ENCODE peak calls at places on chromosomes 13 and 19, in seven cellular contexts. One of them, this sample, is unnamed. For H3K9me3, the result is how much of the 10 kb centered on the place peaks cover.

GRCh38 chr19:13057147-13057572 is 45.5 kb downstream of the LYL1 start:
- DNase-seq in SK-N-SH: no peak
- DNase-seq in PC-9: no peak
- DNase-seq in HCT116: no peak
- DNase-seq in transverse colon: no peak
- DNase-seq in stomach: peak
- DNase-seq in right cardiac atrium: peak
- DNase-seq in this sample: no peak

GRCh38 chr13:98869408-98870090 is 108.3 kb downstream of the DOCK9 start:
- DNase-seq in SK-N-SH: no peak
- DNase-seq in PC-9: no peak
- DNase-seq in HCT116: no peak
- DNase-seq in transverse colon: no peak
- DNase-seq in stomach: peak
- DNase-seq in right cardiac atrium: peak
- DNase-seq in this sample: no peak

GRCh38 chr19:993831-994393 is 6.3 kb upstream of the GRIN3B start:
- DNase-seq in SK-N-SH: no peak
- DNase-seq in PC-9: no peak
- DNase-seq in HCT116: no peak
- DNase-seq in transverse colon: no peak
- DNase-seq in stomach: no peak
- DNase-seq in right cardiac atrium: peak
- DNase-seq in this sample: no peak

GRCh38 chr13:34748078-34748477 is 194.0 kb upstream of the NBEA start:
- DNase-seq in SK-N-SH: no peak
- DNase-seq in PC-9: no peak
- DNase-seq in HCT116: no peak
- DNase-seq in transverse colon: peak
- DNase-seq in stomach: no peak
- DNase-seq in right cardiac atrium: peak
- DNase-seq in this sample: no peak

GRCh38 chr19:29040291-29040690 is 172.7 kb downstream of the UQCRFS1 start:
- DNase-seq in SK-N-SH: no peak
- DNase-seq in PC-9: no peak
- DNase-seq in HCT116: no peak
- DNase-seq in transverse colon: no peak
- DNase-seq in stomach: no peak
- DNase-seq in right cardiac atrium: peak
- DNase-seq in this sample: no peak

GRCh38 chr13:97359181-97360057 is 74.5 kb upstream of the RAP2A start:
- DNase-seq in SK-N-SH: peak
- DNase-seq in PC-9: peak
- DNase-seq in HCT116: peak
- DNase-seq in transverse colon: peak
- DNase-seq in stomach: peak
- DNase-seq in right cardiac atrium: no peak
- DNase-seq in this sample: peak

GRCh38 chr13:105107781-105108180 is 1427.7 kb downstream of the EFNB2 start:
- DNase-seq in SK-N-SH: no peak
- DNase-seq in PC-9: no peak
- DNase-seq in HCT116: no peak
- DNase-seq in transverse colon: no peak
- DNase-seq in stomach: no peak
- DNase-seq in right cardiac atrium: no peak
- DNase-seq in this sample: no peak

GRCh38 chr13:51317262-51317661 is 22.2 kb upstream of the SERPINE3 start:
- DNase-seq in SK-N-SH: no peak
- DNase-seq in PC-9: no peak
- DNase-seq in HCT116: no peak
- DNase-seq in transverse colon: no peak
- DNase-seq in stomach: no peak
- DNase-seq in right cardiac atrium: no peak
- DNase-seq in this sample: no peak

GRCh38 chr13:51643114-51643881 is 59.0 kb downstream of the WDFY2 start:
- DNase-seq in SK-N-SH: no peak
- DNase-seq in PC-9: peak
- DNase-seq in HCT116: no peak
- DNase-seq in transverse colon: no peak
- DNase-seq in stomach: no peak
- DNase-seq in right cardiac atrium: no peak
- DNase-seq in this sample: no peak

GRCh38 chr13:93298741-93299140 is 72.1 kb downstream of the GPC6 start:
- DNase-seq in SK-N-SH: no peak
- DNase-seq in PC-9: no peak
- DNase-seq in HCT116: no peak
- DNase-seq in transverse colon: no peak
- DNase-seq in stomach: no peak
- DNase-seq in right cardiac atrium: no peak
- DNase-seq in this sample: no peak

GRCh38 chr19:38467541-38468525 is 34.3 kb downstream of the RYR1 start:
- DNase-seq in SK-N-SH: no peak
- DNase-seq in PC-9: no peak
- DNase-seq in HCT116: no peak
- DNase-seq in transverse colon: no peak
- DNase-seq in stomach: no peak
- DNase-seq in right cardiac atrium: no peak
- DNase-seq in this sample: no peak

GRCh38 chr13:20489185-20489820 is 36.4 kb downstream of the CRYL1 start:
- DNase-seq in SK-N-SH: no peak
- DNase-seq in PC-9: peak
- DNase-seq in HCT116: peak
- DNase-seq in transverse colon: peak
- DNase-seq in stomach: peak
- DNase-seq in right cardiac atrium: no peak
- DNase-seq in this sample: no peak

GRCh38 chr13:94033830-94034642 is 445.4 kb downstream of the DCT start:
- DNase-seq in SK-N-SH: no peak
- DNase-seq in PC-9: no peak
- DNase-seq in HCT116: no peak
- DNase-seq in transverse colon: no peak
- DNase-seq in stomach: no peak
- DNase-seq in right cardiac atrium: no peak
- DNase-seq in this sample: no peak

GRCh38 chr13:99041788-99042187 is 63.9 kb upstream of the DOCK9 start:
- DNase-seq in SK-N-SH: no peak
- DNase-seq in PC-9: no peak
- DNase-seq in HCT116: no peak
- DNase-seq in transverse colon: no peak
- DNase-seq in stomach: no peak
- DNase-seq in right cardiac atrium: no peak
- DNase-seq in this sample: no peak

GRCh38 chr13:25575562-25575961 is 203.8 kb downstream of the ATP8A2 start:
- DNase-seq in SK-N-SH: no peak
- DNase-seq in PC-9: no peak
- DNase-seq in HCT116: no peak
- DNase-seq in transverse colon: no peak
- DNase-seq in stomach: no peak
- DNase-seq in right cardiac atrium: no peak
- DNase-seq in this sample: no peak

GRCh38 chr19:55647732-55648656 is at the start of gene CCDC106:
- DNase-seq in SK-N-SH: peak
- DNase-seq in PC-9: peak
- DNase-seq in HCT116: no peak
- DNase-seq in transverse colon: peak
- DNase-seq in stomach: peak
- DNase-seq in right cardiac atrium: peak
- DNase-seq in this sample: no peak

GRCh38 chr13:26220575-26220974 is 1.5 kb downstream of the RNF6 start:
- DNase-seq in SK-N-SH: no peak
- DNase-seq in PC-9: peak
- DNase-seq in HCT116: no peak
- DNase-seq in transverse colon: no peak
- DNase-seq in stomach: no peak
- DNase-seq in right cardiac atrium: no peak
- DNase-seq in this sample: no peak

GRCh38 chr13:58630794-58631193 is 999.2 kb downstream of the PCDH17 start:
- DNase-seq in SK-N-SH: no peak
- DNase-seq in PC-9: no peak
- DNase-seq in HCT116: no peak
- DNase-seq in transverse colon: no peak
- DNase-seq in stomach: no peak
- DNase-seq in right cardiac atrium: no peak
- DNase-seq in this sample: no peak

GRCh38 chr13:26024558-26024957 is 27.3 kb downstream of the SHISA2 start:
- DNase-seq in SK-N-SH: no peak
- DNase-seq in PC-9: no peak
- DNase-seq in HCT116: no peak
- DNase-seq in transverse colon: no peak
- DNase-seq in stomach: peak
- DNase-seq in right cardiac atrium: peak
- DNase-seq in this sample: no peak

GRCh38 chr13:35675651-35676050 is 199.2 kb upstream of the MAB21L1 start:
- DNase-seq in SK-N-SH: no peak
- DNase-seq in PC-9: no peak
- DNase-seq in HCT116: no peak
- DNase-seq in transverse colon: no peak
- DNase-seq in stomach: no peak
- DNase-seq in right cardiac atrium: no peak
- DNase-seq in this sample: no peak

GRCh38 chr13:74770361-74770760 is 636.2 kb upstream of the KLF12 start:
- DNase-seq in SK-N-SH: no peak
- DNase-seq in PC-9: no peak
- DNase-seq in HCT116: no peak
- DNase-seq in transverse colon: no peak
- DNase-seq in stomach: no peak
- DNase-seq in right cardiac atrium: no peak
- DNase-seq in this sample: no peak

GRCh38 chr19:17946965-17947784 is 14.4 kb downstream of the CCDC124 start:
- DNase-seq in SK-N-SH: no peak
- DNase-seq in PC-9: no peak
- DNase-seq in HCT116: no peak
- DNase-seq in transverse colon: no peak
- DNase-seq in stomach: no peak
- DNase-seq in right cardiac atrium: peak
- DNase-seq in this sample: no peak

GRCh38 chr19:23770672-23771250 is 12.1 kb upstream of the ZNF681 start:
- DNase-seq in SK-N-SH: no peak
- DNase-seq in PC-9: no peak
- DNase-seq in HCT116: no peak
- DNase-seq in transverse colon: no peak
- DNase-seq in stomach: no peak
- DNase-seq in right cardiac atrium: no peak
- DNase-seq in this sample: no peak

GRCh38 chr19:23769691-23770468 is 11.2 kb upstream of the ZNF681 start:
- DNase-seq in SK-N-SH: no peak
- DNase-seq in PC-9: peak
- DNase-seq in HCT116: no peak
- DNase-seq in transverse colon: no peak
- DNase-seq in stomach: no peak
- DNase-seq in right cardiac atrium: no peak
- DNase-seq in this sample: no peak

GRCh38 chr19:23762884-23763711 is 4.4 kb upstream of the ZNF681 start:
- DNase-seq in SK-N-SH: peak
- DNase-seq in PC-9: peak
- DNase-seq in HCT116: no peak
- DNase-seq in transverse colon: peak
- DNase-seq in stomach: peak
- DNase-seq in right cardiac atrium: peak
- DNase-seq in this sample: peak

GRCh38 chr19:23764781-23765180 is 6.1 kb upstream of the ZNF681 start:
- DNase-seq in SK-N-SH: no peak
- DNase-seq in PC-9: no peak
- DNase-seq in HCT116: no peak
- DNase-seq in transverse colon: no peak
- DNase-seq in stomach: no peak
- DNase-seq in right cardiac atrium: no peak
- DNase-seq in this sample: no peak

DNA sequence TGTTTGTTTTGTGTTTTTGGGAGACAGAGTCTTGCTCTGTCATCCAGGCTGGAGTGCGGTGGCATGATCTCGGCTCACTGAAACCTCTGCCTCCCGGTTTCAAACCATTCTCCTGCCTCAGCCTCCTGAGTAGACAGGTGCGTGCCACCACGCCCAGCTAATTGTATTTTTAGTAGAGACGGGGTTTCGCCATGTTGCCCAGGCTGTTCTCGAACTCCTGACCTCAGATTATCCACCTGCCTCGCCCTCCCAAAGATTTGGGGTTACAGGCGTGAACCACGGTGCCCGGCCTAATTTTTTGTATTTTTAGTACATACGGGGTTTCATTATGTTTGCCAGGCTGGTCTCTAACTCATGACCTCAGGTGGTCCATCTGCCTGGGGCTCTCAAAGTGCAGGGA is 8.3 kb upstream of the ZNF681 start:
- DNase-seq in SK-N-SH: no peak
- DNase-seq in PC-9: no peak
- DNase-seq in HCT116: no peak
- DNase-seq in transverse colon: no peak
- DNase-seq in stomach: no peak
- DNase-seq in right cardiac atrium: no peak
- DNase-seq in this sample: no peak
- H3K9me3 ChIP-seq in SK-N-SH: under half
- H3K9me3 ChIP-seq in PC-9: under half
- H3K9me3 ChIP-seq in HCT116: under half
- H3K9me3 ChIP-seq in transverse colon: under half
- H3K9me3 ChIP-seq in stomach: under half
- H3K9me3 ChIP-seq in right cardiac atrium: under half
- H3K9me3 ChIP-seq in this sample: under half

GRCh38 chr19:41666075-41666474 is 22.0 kb downstream of the CEACAM7 start:
- DNase-seq in SK-N-SH: no peak
- DNase-seq in PC-9: no peak
- DNase-seq in HCT116: no peak
- DNase-seq in transverse colon: no peak
- DNase-seq in stomach: no peak
- DNase-seq in right cardiac atrium: no peak
- DNase-seq in this sample: no peak
- H3K9me3 ChIP-seq in SK-N-SH: under half
- H3K9me3 ChIP-seq in PC-9: under half
- H3K9me3 ChIP-seq in HCT116: under half
- H3K9me3 ChIP-seq in transverse colon: under half
- H3K9me3 ChIP-seq in stomach: under half
- H3K9me3 ChIP-seq in right cardiac atrium: under half
- H3K9me3 ChIP-seq in this sample: under half

DNA sequence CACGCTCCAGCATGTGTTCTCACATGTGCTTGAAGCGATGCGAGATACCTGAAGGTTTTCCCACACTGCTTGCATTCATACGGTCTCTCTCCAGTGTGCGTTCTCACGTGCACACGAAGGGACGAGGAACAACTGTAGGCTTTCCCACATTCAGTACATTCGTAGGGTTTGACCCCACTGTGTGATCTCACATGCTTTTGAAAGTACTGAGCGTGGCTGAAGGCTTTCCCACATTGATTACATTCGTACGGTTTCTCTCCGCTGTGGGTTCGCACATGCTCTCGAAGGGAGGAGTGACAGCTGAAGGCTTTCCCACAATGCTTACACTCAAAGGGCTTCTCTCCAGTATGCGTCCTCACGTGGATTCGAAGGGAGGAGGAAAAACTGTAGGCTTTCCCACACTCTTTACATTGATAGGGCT is 11.3 kb downstream of the ZNF77 start:
- DNase-seq in SK-N-SH: no peak
- DNase-seq in PC-9: no peak
- DNase-seq in HCT116: no peak
- DNase-seq in transverse colon: no peak
- DNase-seq in stomach: no peak
- DNase-seq in right cardiac atrium: no peak
- DNase-seq in this sample: no peak
- H3K9me3 ChIP-seq in SK-N-SH: under half
- H3K9me3 ChIP-seq in PC-9: under half
- H3K9me3 ChIP-seq in HCT116: under half
- H3K9me3 ChIP-seq in transverse colon: under half
- H3K9me3 ChIP-seq in stomach: half or more
- H3K9me3 ChIP-seq in right cardiac atrium: under half
- H3K9me3 ChIP-seq in this sample: under half

GRCh38 chr19:42154471-42155323 is 22.5 kb upstream of the POU2F2 start:
- DNase-seq in SK-N-SH: peak
- DNase-seq in PC-9: no peak
- DNase-seq in HCT116: no peak
- DNase-seq in transverse colon: no peak
- DNase-seq in stomach: no peak
- DNase-seq in right cardiac atrium: no peak
- DNase-seq in this sample: no peak
- H3K9me3 ChIP-seq in SK-N-SH: under half
- H3K9me3 ChIP-seq in PC-9: under half
- H3K9me3 ChIP-seq in HCT116: under half
- H3K9me3 ChIP-seq in transverse colon: under half
- H3K9me3 ChIP-seq in stomach: under half
- H3K9me3 ChIP-seq in right cardiac atrium: under half
- H3K9me3 ChIP-seq in this sample: under half

This sample was measured in iPS DF 6.9.